ENCODE peak calls at places on chromosomes 12 and 14, in seven cellular contexts. X is breast epithelium, N is A549, T is GM06990, P is choroid plexus epithelial cell, L is heart left ventricle, I is fibroblast of lung. B is an unnamed sample.

GRCh38 chr12:7265251-7265650 is 38.6 kb upstream of the ACSM4 start:
- DNase-seq in X (no peak), N (no peak), T (no peak), P (no peak), L (no peak), I (no peak), B (peak)

GRCh38 chr12:77855548-77855947 is 24.9 kb downstream of the NAV3 start:
- DNase-seq in X (no peak), N (no peak), T (no peak), P (no peak), L (peak), I (peak), B (peak)

GRCh38 chr12:66144796-66145754 is 14.5 kb upstream of the LLPH start:
- DNase-seq in X (no peak), N (peak), T (no peak), P (peak), L (no peak), I (peak), B (peak)

GRCh38 chr12:52871291-52871961 is 22.6 kb upstream of the KRT78 start:
- DNase-seq in X (no peak), N (peak), T (no peak), P (peak), L (no peak), I (peak), B (peak)

GRCh38 chr14:90717916-90718315 is 98.3 kb downstream of the TTC7B start:
- DNase-seq in X (no peak), N (no peak), T (no peak), P (peak), L (no peak), I (peak), B (no peak)

GRCh38 chr12:129911437-129912049 is 7.7 kb upstream of the TMEM132D start:
- DNase-seq in X (no peak), N (peak), T (no peak), P (peak), L (no peak), I (no peak), B (peak)

GRCh38 chr12:63668028-63668799 is at the start of gene DPY19L2:
- DNase-seq in X (peak), N (peak), T (peak), P (peak), L (peak), I (peak), B (no peak)

GRCh38 chr12:57605308-57606015 is 838 bp downstream of the DTX3 start:
- DNase-seq in X (no peak), N (no peak), T (no peak), P (no peak), L (no peak), I (no peak), B (no peak)

GRCh38 chr12:29620030-29620429 is 122.5 kb upstream of the OVCH1 start:
- DNase-seq in X (no peak), N (no peak), T (no peak), P (no peak), L (no peak), I (no peak), B (no peak)

GRCh38 chr12:116421785-116422538 is 137.2 kb upstream of the MAP1LC3B2 start:
- DNase-seq in X (no peak), N (no peak), T (no peak), P (no peak), L (no peak), I (no peak), B (no peak)

GRCh38 chr12:25824729-25825128 is 133.8 kb upstream of the RASSF8 start:
- DNase-seq in X (no peak), N (no peak), T (no peak), P (no peak), L (no peak), I (no peak), B (no peak)

GRCh38 chr12:110421701-110422100 is 18.2 kb upstream of the ANAPC7 start:
- DNase-seq in X (no peak), N (no peak), T (no peak), P (no peak), L (no peak), I (no peak), B (no peak)

GRCh38 chr12:28961948-28962384 is 187.1 kb upstream of the FAR2 start:
- DNase-seq in X (no peak), N (no peak), T (no peak), P (peak), L (no peak), I (no peak), B (no peak)

GRCh38 chr12:115149685-115150378 is 465.9 kb upstream of the TBX3 start:
- DNase-seq in X (no peak), N (no peak), T (no peak), P (peak), L (no peak), I (peak), B (peak)

GRCh38 chr14:79356040-79356439 is 855.3 kb downstream of the DIO2 start:
- DNase-seq in X (no peak), N (no peak), T (no peak), P (peak), L (no peak), I (peak), B (no peak)

GRCh38 chr14:104885031-104885972 is 20.2 kb downstream of the CEP170B start:
- DNase-seq in X (no peak), N (no peak), T (peak), P (no peak), L (peak), I (no peak), B (no peak)

GRCh38 chr12:82688035-82688501 is 1.4 kb downstream of the TMTC2 start:
- DNase-seq in X (no peak), N (peak), T (no peak), P (peak), L (no peak), I (peak), B (peak)

GRCh38 chr14:88154321-88154720 is 149.4 kb downstream of the GPR65 start:
- DNase-seq in X (no peak), N (no peak), T (no peak), P (no peak), L (no peak), I (no peak), B (no peak)

GRCh38 chr12:45879363-45879895 is 110.9 kb downstream of the SCAF11 start:
- DNase-seq in X (no peak), N (no peak), T (no peak), P (no peak), L (no peak), I (no peak), B (no peak)

GRCh38 chr14:37673439-37673838 is 78.0 kb downstream of the TTC6 start:
- DNase-seq in X (no peak), N (no peak), T (no peak), P (peak), L (no peak), I (no peak), B (no peak)

GRCh38 chr12:8572507-8572906 is 31.8 kb upstream of the CLEC4E start:
- DNase-seq in X (no peak), N (no peak), T (no peak), P (no peak), L (no peak), I (no peak), B (no peak)

GRCh38 chr12:84131076-84131475 is 781.5 kb downstream of the SLC6A15 start:
- DNase-seq in X (no peak), N (no peak), T (no peak), P (peak), L (no peak), I (peak), B (peak)

GRCh38 chr14:54329082-54329695 is 67.6 kb upstream of the CDKN3 start:
- DNase-seq in X (no peak), N (peak), T (no peak), P (peak), L (peak), I (peak), B (peak)

GRCh38 chr12:6444704-6445688 is at the start of gene CD27:
- DNase-seq in X (no peak), N (no peak), T (no peak), P (no peak), L (no peak), I (no peak), B (no peak)

DNA sequence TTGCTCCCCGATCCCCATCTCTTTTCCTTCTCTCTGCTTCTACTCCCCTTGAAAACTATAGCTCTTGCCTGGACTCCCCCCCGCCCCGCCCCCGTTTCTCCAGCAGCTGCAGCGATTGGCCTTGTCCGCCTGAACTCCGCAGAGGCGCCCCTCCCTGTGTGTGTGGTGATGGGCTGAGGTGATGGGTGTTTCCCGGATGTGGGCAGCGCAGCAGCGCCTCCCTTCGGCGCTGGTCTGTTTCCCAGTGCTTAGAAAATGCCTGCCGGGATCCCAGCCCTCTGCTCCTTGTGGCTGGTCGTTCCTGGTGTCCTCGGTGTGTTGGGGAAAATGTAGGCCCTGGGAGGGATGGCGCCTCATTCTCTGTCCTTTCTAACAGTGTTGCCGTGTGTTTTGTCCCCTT is 43.3 kb downstream of the GALNT8 start:
- DNase-seq in X (no peak), N (peak), T (no peak), P (peak), L (no peak), I (peak), B (no peak)
- TF ChIP-seq CTCF in X (no peak), N (peak), T (no peak), P (peak), L (no peak), I (peak), B (no peak)

DNA sequence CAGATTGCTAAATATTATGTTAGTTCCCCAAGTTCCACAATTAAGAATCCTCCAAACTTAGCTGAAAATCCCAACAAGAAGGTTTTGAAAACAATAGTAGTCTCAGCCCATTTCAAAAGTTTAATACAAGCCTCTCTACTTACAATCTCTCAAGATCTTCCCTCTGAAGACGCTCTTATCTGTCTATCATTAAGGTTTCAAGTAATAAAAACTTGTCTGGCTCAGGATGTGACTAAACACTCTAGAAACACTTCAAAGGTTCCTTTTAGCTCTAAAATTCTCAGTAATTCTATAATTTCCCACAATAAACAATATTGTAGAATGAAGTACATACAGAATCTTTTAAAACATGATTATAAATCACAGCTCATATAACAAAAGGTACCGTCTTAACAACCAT is 16.3 kb downstream of the YAF2 start:
- DNase-seq in X (no peak), N (no peak), T (no peak), P (no peak), L (no peak), I (no peak), B (no peak)
- TF ChIP-seq CTCF in X (no peak), N (no peak), T (no peak), P (no peak), L (no peak), I (no peak), B (no peak)

GRCh38 chr12:50579757-50580267 is 75.0 kb downstream of the DIP2B start:
- DNase-seq in X (no peak), N (peak), T (peak), P (no peak), L (no peak), I (no peak), B (peak)
- TF ChIP-seq CTCF in X (no peak), N (no peak), T (no peak), P (no peak), L (no peak), I (no peak), B (no peak)

GRCh38 chr14:61860294-61860918 is 98.2 kb downstream of the SNAPC1 start:
- DNase-seq in X (no peak), N (peak), T (peak), P (peak), L (no peak), I (peak), B (peak)
- TF ChIP-seq CTCF in X (no peak), N (peak), T (peak), P (peak), L (peak), I (peak), B (peak)

DNA sequence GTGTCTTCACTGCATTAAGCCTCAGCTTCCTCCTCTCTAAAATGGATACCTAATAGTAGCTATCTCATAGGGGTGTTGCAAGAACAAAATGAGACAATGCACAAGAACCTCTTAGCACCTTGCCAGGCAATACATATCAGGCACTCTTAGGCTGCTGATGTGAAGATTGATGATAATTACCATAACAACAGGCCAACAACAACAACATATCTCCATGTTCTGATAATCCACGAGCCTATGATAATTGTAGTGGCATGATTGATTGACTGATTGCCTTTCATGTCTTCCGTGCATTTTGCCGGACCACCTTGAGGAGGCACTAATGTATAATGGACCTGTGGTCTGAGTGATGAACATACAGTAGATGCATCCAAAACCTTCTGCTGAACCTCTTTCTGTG is 50.7 kb upstream of the WSCD2 start:
- DNase-seq in X (no peak), N (no peak), T (no peak), P (no peak), L (no peak), I (no peak), B (no peak)
- TF ChIP-seq CTCF in X (no peak), N (no peak), T (no peak), P (no peak), L (no peak), I (no peak), B (no peak)

GRCh38 chr14:21796912-21797311 is 123.3 kb upstream of the OR4E1 start:
- DNase-seq in X (no peak), N (no peak), T (no peak), P (peak), L (no peak), I (no peak), B (no peak)
- TF ChIP-seq CTCF in X (no peak), N (no peak), T (no peak), P (peak), L (no peak), I (no peak), B (no peak)

GRCh38 chr12:113391650-113392340 is 11.9 kb downstream of the SDS start:
- DNase-seq in X (no peak), N (no peak), T (no peak), P (no peak), L (no peak), I (no peak), B (no peak)
- TF ChIP-seq CTCF in X (no peak), N (no peak), T (no peak), P (no peak), L (no peak), I (no peak), B (no peak)

DNA sequence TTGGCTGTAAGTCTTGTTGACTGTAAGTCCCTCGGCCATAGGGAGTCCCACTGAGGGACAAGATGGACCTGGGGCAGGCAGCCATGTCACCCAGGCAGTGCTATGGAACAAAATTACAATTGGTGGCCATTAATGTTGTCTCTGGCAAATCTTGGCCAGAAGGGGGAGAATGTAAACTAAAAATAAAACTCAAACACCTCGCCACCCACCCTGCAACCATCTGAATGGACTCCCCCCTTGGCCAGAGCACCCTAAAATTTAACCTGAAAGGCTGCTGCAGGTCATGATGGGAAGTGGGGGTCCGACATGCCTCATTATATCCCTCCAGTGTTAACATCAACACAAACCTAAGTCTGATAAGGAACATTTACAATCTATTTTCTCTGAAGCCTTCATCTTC is 8.2 kb downstream of the SLC22A17 start:
- DNase-seq in X (no peak), N (no peak), T (no peak), P (no peak), L (no peak), I (no peak), B (no peak)
- TF ChIP-seq CTCF in X (no peak), N (no peak), T (peak), P (peak), L (no peak), I (peak), B (no peak)

GRCh38 chr12:3275171-3276041 is 198.2 kb downstream of the TSPAN9 start:
- DNase-seq in X (peak), N (peak), T (peak), P (peak), L (peak), I (peak), B (peak)
- TF ChIP-seq CTCF in X (peak), N (peak), T (peak), P (peak), L (peak), I (peak), B (peak)